ENCODE peak calls at places on chromosome 12, in eight cellular contexts. J is activated CD8-positive, alpha-beta T cell treated with anti-CD3 and anti-CD28 coated beads for 36 hours; F is left lung; Z is activated B cell treated with CpG ODN at 0.5 μM for 24 hours; N is natural killer cell; V is Right ventricle myocardium superior; Q is right lobe of liver; O is activated naive CD4-positive, alpha-beta T cell treated with anti-CD3 and anti-CD28 coated beads, Interleukin-2, amount 50 U/mL, for 72 hours. A is an unnamed sample.

GRCh38 chr12:64699504-64700115 is 59.6 kb downstream of the GNS start:
- ATAC-seq in J (no peak), F (peak), Z (no peak), N (no peak), V (no peak), Q (peak), O (no peak), A (peak)

GRCh38 chr12:131452444-131452860 is 258.4 kb upstream of the SFSWAP start:
- ATAC-seq in J (peak), F (peak), Z (no peak), N (no peak), V (no peak), Q (no peak), O (peak), A (no peak)

GRCh38 chr12:25276199-25276937 is 25.6 kb upstream of the KRAS start:
- ATAC-seq in J (peak), F (peak), Z (no peak), N (no peak), V (no peak), Q (peak), O (peak), A (peak)

GRCh38 chr12:1806301-1807106 is 13.9 kb upstream of the LRTM2 start:
- ATAC-seq in J (no peak), F (no peak), Z (no peak), N (no peak), V (peak), Q (no peak), O (no peak), A (no peak)

GRCh38 chr12:132159555-132160003 is 15.3 kb downstream of the NOC4L start:
- ATAC-seq in J (no peak), F (no peak), Z (no peak), N (no peak), V (no peak), Q (no peak), O (no peak), A (no peak)

GRCh38 chr12:68042212-68042699 is 53.0 kb downstream of the IFNG-AS1 start:
- ATAC-seq in J (peak), F (no peak), Z (peak), N (peak), V (peak), Q (peak), O (peak), A (no peak)

GRCh38 chr12:49649892-49650291 is 26.5 kb downstream of the PRPF40B start:
- ATAC-seq in J (no peak), F (no peak), Z (no peak), N (no peak), V (no peak), Q (no peak), O (no peak), A (no peak)

GRCh38 chr12:27821259-27821973 is 41.4 kb upstream of the MANSC4 start:
- ATAC-seq in J (peak), F (peak), Z (peak), N (no peak), V (peak), Q (peak), O (no peak), A (peak)

GRCh38 chr12:101323255-101323654 is 43.4 kb downstream of the UTP20 start:
- ATAC-seq in J (no peak), F (no peak), Z (no peak), N (no peak), V (no peak), Q (no peak), O (no peak), A (no peak)

GRCh38 chr12:88494520-88494919 is 85.8 kb downstream of the KITLG start:
- ATAC-seq in J (no peak), F (no peak), Z (no peak), N (no peak), V (no peak), Q (no peak), O (no peak), A (no peak)

GRCh38 chr12:28938056-28938455 is 211.0 kb upstream of the FAR2 start:
- ATAC-seq in J (no peak), F (no peak), Z (no peak), N (no peak), V (no peak), Q (no peak), O (no peak), A (no peak)

GRCh38 chr12:69059465-69060457 is 126.8 kb upstream of the CPM start:
- ATAC-seq in J (peak), F (peak), Z (no peak), N (no peak), V (no peak), Q (no peak), O (peak), A (no peak)

GRCh38 chr12:104505095-104505819 is 48.5 kb downstream of the CHST11 start:
- ATAC-seq in J (peak), F (peak), Z (peak), N (no peak), V (no peak), Q (no peak), O (no peak), A (no peak)

GRCh38 chr12:57401165-57401564 is 29.7 kb downstream of the R3HDM2 start:
- ATAC-seq in J (no peak), F (no peak), Z (no peak), N (no peak), V (peak), Q (no peak), O (no peak), A (no peak)

GRCh38 chr12:57276935-57277563 is 26.1 kb upstream of the STAC3 start:
- ATAC-seq in J (no peak), F (peak), Z (no peak), N (no peak), V (no peak), Q (peak), O (no peak), A (no peak)

GRCh38 chr12:104357431-104357952 is 54.0 kb downstream of the EID3 start:
- ATAC-seq in J (no peak), F (peak), Z (no peak), N (no peak), V (no peak), Q (no peak), O (no peak), A (no peak)

GRCh38 chr12:92421701-92422100 is 276.1 kb upstream of the BTG1 start:
- ATAC-seq in J (no peak), F (no peak), Z (no peak), N (no peak), V (no peak), Q (no peak), O (no peak), A (no peak)

GRCh38 chr12:73159952-73160351 is 887.8 kb downstream of the TRHDE start:
- ATAC-seq in J (no peak), F (no peak), Z (no peak), N (no peak), V (no peak), Q (no peak), O (no peak), A (no peak)

GRCh38 chr12:93336344-93336743 is 41.4 kb upstream of the NUDT4 start:
- ATAC-seq in J (no peak), F (no peak), Z (no peak), N (no peak), V (peak), Q (no peak), O (no peak), A (no peak)

GRCh38 chr12:7017870-7018349 is 366 bp downstream of the LPCAT3 start:
- ATAC-seq in J (peak), F (peak), Z (peak), N (peak), V (peak), Q (peak), O (peak), A (no peak)

GRCh38 chr12:19894803-19895202 is 455.5 kb downstream of the AEBP2 start:
- ATAC-seq in J (peak), F (no peak), Z (no peak), N (no peak), V (no peak), Q (no peak), O (peak), A (no peak)

GRCh38 chr12:95789126-95790024 is 1.2 kb downstream of the NTN4 start:
- ATAC-seq in J (no peak), F (peak), Z (no peak), N (no peak), V (peak), Q (peak), O (peak), A (no peak)

GRCh38 chr12:38155020-38155395 is 161.6 kb upstream of the ALG10B start:
- ATAC-seq in J (no peak), F (no peak), Z (no peak), N (no peak), V (no peak), Q (no peak), O (no peak), A (no peak)

GRCh38 chr12:60172696-60173095 is 576.9 kb downstream of the SLC16A7 start:
- ATAC-seq in J (no peak), F (no peak), Z (no peak), N (no peak), V (no peak), Q (no peak), O (no peak), A (no peak)

GRCh38 chr12:25100738-25101445 is 94.1 kb downstream of the DNAI7 start:
- ATAC-seq in J (no peak), F (peak), Z (peak), N (no peak), V (no peak), Q (no peak), O (no peak), A (no peak)

GRCh38 chr12:47012552-47012951 is 66.9 kb upstream of the PCED1B start:
- ATAC-seq in J (no peak), F (no peak), Z (no peak), N (no peak), V (no peak), Q (no peak), O (no peak), A (no peak)

GRCh38 chr12:46131729-46132128 is 137.1 kb downstream of the SLC38A1 start:
- ATAC-seq in J (no peak), F (peak), Z (peak), N (no peak), V (peak), Q (no peak), O (no peak), A (no peak)

GRCh38 chr12:120468846-120469449 is 600 bp downstream of the SRSF9 start:
- ATAC-seq in J (peak), F (peak), Z (peak), N (peak), V (peak), Q (peak), O (peak), A (peak)